ENCODE peak calls at places on chromosomes 1 and 21, in eight cellular contexts. H is heart right ventricle, K is prostate gland, P is Ammon's horn, B is EH, J is ureter, G is tibial artery, R is NCI-H460. Z is an unnamed sample.

GRCh38 chr1:154483941-154484803 is 17.8 kb upstream of the TDRD10 start:
- DNase-seq in G (no peak), H (no peak), K (no peak), R (peak), P (no peak), B (peak), J (peak), Z (no peak)

GRCh38 chr1:243667133-243667532 is 182.9 kb downstream of the AKT3 start:
- DNase-seq in J (no peak), R (no peak), H (no peak), B (no peak), K (no peak), P (no peak), G (no peak), Z (no peak)

GRCh38 chr1:229258031-229258850 is 12.7 kb upstream of the RAB4A start:
- DNase-seq in G (no peak), R (peak), B (peak), P (peak), J (peak), H (no peak), K (peak), Z (peak)

GRCh38 chr1:171298696-171299095 is 15.3 kb upstream of the FMO4 start:
- DNase-seq in B (no peak), G (no peak), P (no peak), K (no peak), R (no peak), H (no peak), J (no peak), Z (no peak)

GRCh38 chr21:38384246-38384576 is 114.1 kb downstream of the ERG start:
- DNase-seq in K (no peak), B (no peak), G (no peak), R (no peak), P (no peak), J (no peak), H (no peak), Z (no peak)

GRCh38 chr1:239985044-239985443 is 106.6 kb upstream of the FMN2 start:
- DNase-seq in G (no peak), H (no peak), R (no peak), J (no peak), B (no peak), P (no peak), K (no peak), Z (no peak)

GRCh38 chr1:172630868-172631267 is 28.0 kb upstream of the FASLG start:
- DNase-seq in R (no peak), G (no peak), J (no peak), P (no peak), H (no peak), K (no peak), B (peak), Z (no peak)

GRCh38 chr1:18739956-18740355 is 109.3 kb downstream of the PAX7 start:
- DNase-seq in K (no peak), H (no peak), B (no peak), P (no peak), J (no peak), R (no peak), G (no peak), Z (no peak)

GRCh38 chr1:199279872-199280649 is 641.2 kb downstream of the PTPRC start:
- DNase-seq in P (no peak), H (no peak), K (no peak), R (no peak), G (no peak), B (peak), J (no peak), Z (peak)

GRCh38 chr1:201310986-201311355 is 27.7 kb downstream of the PKP1 start:
- DNase-seq in G (no peak), J (no peak), R (no peak), K (peak), P (no peak), H (no peak), B (peak), Z (no peak)

GRCh38 chr1:25991937-25992688 is 5.8 kb downstream of the PAFAH2 start:
- DNase-seq in P (no peak), B (peak), J (no peak), G (no peak), H (no peak), R (no peak), K (no peak), Z (no peak)

GRCh38 chr1:19680644-19681043 is 16.0 kb downstream of the HTR6 start:
- DNase-seq in P (no peak), J (no peak), R (no peak), K (no peak), G (no peak), H (no peak), B (no peak), Z (no peak)

GRCh38 chr1:66452162-66452561 is 81.8 kb upstream of the SGIP1 start:
- DNase-seq in K (peak), B (no peak), J (no peak), P (no peak), G (no peak), H (no peak), R (no peak), Z (no peak)

GRCh38 chr1:161131721-161132409 is 602 bp downstream of the DEDD start:
- DNase-seq in B (peak), G (no peak), P (peak), K (no peak), J (no peak), H (no peak), R (no peak), Z (peak)

GRCh38 chr1:155651861-155652661 is 36.5 kb downstream of the YY1AP1 start:
- DNase-seq in B (no peak), H (no peak), K (no peak), J (no peak), P (no peak), G (no peak), R (no peak), Z (no peak)

GRCh38 chr1:107704911-107705310 is 260.1 kb downstream of the VAV3 start:
- DNase-seq in H (no peak), K (no peak), G (no peak), B (no peak), R (no peak), P (no peak), J (no peak), Z (no peak)

GRCh38 chr21:42063578-42064521 is 7.3 kb upstream of the UMODL1 start:
- DNase-seq in K (peak), R (no peak), P (no peak), H (no peak), B (no peak), J (no peak), G (no peak), Z (peak)

GRCh38 chr1:222138095-222138494 is 396.2 kb upstream of the DUSP10 start:
- DNase-seq in R (no peak), G (no peak), K (no peak), J (no peak), H (no peak), P (no peak), B (no peak), Z (no peak)

GRCh38 chr1:8165595-8166360 is 139.7 kb upstream of the ERRFI1 start:
- DNase-seq in K (no peak), J (no peak), B (peak), R (no peak), H (no peak), P (no peak), G (no peak), Z (peak)

GRCh38 chr21:42609806-42610205 is 43.6 kb upstream of the PDE9A start:
- DNase-seq in P (no peak), G (no peak), K (no peak), B (no peak), R (no peak), H (no peak), J (no peak), Z (peak)

GRCh38 chr1:61743716-61744620 is 1.7 kb downstream of the PATJ start:
- DNase-seq in J (no peak), G (no peak), B (peak), R (no peak), K (no peak), P (no peak), H (no peak), Z (no peak)

GRCh38 chr1:165633624-165634023 is 2.6 kb downstream of the MGST3 start:
- DNase-seq in B (peak), R (no peak), H (no peak), K (no peak), J (no peak), G (no peak), P (no peak), Z (peak)